ENCODE peak calls at places on chromosomes 1 and 21, in six cellular contexts. D is right lobe of liver; J is MM.1S; S is psoas muscle; C is CD4-positive, alpha-beta memory T cell; M is colonic mucosa. B is an unnamed sample. For H3K4me1, the result is how much of the 10 kb centered on the place peaks cover.

GRCh38 chr1:92762355-92762754 is 22.6 kb downstream of the EVI5 start:
- DNase-seq in D (no peak), J (no peak), S (no peak), C (no peak), M (no peak), B (no peak)

GRCh38 chr1:223175032-223175431 is 32.0 kb upstream of the TLR5 start:
- DNase-seq in D (peak), J (no peak), S (no peak), C (no peak), M (no peak), B (no peak)

GRCh38 chr1:178344513-178345077 is 152.2 kb downstream of the CLEC20A start:
- DNase-seq in D (no peak), J (peak), S (no peak), C (no peak), M (peak), B (no peak)

GRCh38 chr1:21904725-21905520 is 32.2 kb downstream of the HSPG2 start:
- DNase-seq in D (no peak), J (no peak), S (peak), C (no peak), M (peak), B (no peak)

GRCh38 chr21:20627594-20627993 is 370.6 kb upstream of the NCAM2 start:
- DNase-seq in D (no peak), J (no peak), S (no peak), C (no peak), M (no peak), B (no peak)

GRCh38 chr1:172732427-172732826 is 73.5 kb downstream of the FASLG start:
- DNase-seq in D (no peak), J (no peak), S (no peak), C (no peak), M (no peak), B (no peak)

GRCh38 chr1:59445040-59445439 is 148.1 kb downstream of the FGGY start:
- DNase-seq in D (no peak), J (no peak), S (peak), C (no peak), M (no peak), B (no peak)

GRCh38 chr1:12518956-12519707 is 98.9 kb downstream of the DHRS3 start:
- DNase-seq in D (no peak), J (no peak), S (peak), C (no peak), M (peak), B (no peak)

GRCh38 chr1:1001631-1002300 is 1.9 kb upstream of the HES4 start:
- DNase-seq in D (peak), J (no peak), S (peak), C (peak), M (peak), B (peak)

GRCh38 chr1:61274979-61275378 is 192.6 kb downstream of the NFIA start:
- DNase-seq in D (no peak), J (no peak), S (no peak), C (no peak), M (no peak), B (no peak)
- H3K27ac ChIP-seq in D (no peak), J (no peak), S (peak), C (no peak), M (no peak), B (no peak)

GRCh38 chr1:200895448-200895799 is 724 bp downstream of the INAVA start:
- DNase-seq in D (no peak), J (no peak), S (no peak), C (no peak), M (no peak), B (no peak)

GRCh38 chr1:200896571-200897187 is 2.0 kb downstream of the INAVA start:
- DNase-seq in D (peak), J (no peak), S (no peak), C (no peak), M (peak), B (no peak)

GRCh38 chr1:200894712-200895447 is at the start of gene INAVA:
- DNase-seq in D (no peak), J (no peak), S (no peak), C (no peak), M (peak), B (no peak)

GRCh38 chr1:200897188-200897710 is 2.5 kb downstream of the INAVA start:
- DNase-seq in D (no peak), J (no peak), S (no peak), C (no peak), M (no peak), B (no peak)

GRCh38 chr1:200895801-200896570 is 1.3 kb downstream of the INAVA start:
- DNase-seq in D (no peak), J (no peak), S (no peak), C (no peak), M (no peak), B (no peak)
- H3K4me1 ChIP-seq in D (under half), J (under half), S (under half), C (under half), M (under half), B (under half)

GRCh38 chr1:113040718-113041412 is 32.1 kb upstream of the LRIG2 start:
- DNase-seq in D (no peak), J (no peak), S (no peak), C (no peak), M (no peak), B (no peak)

GRCh38 chr1:113040041-113040440 is 33.0 kb upstream of the LRIG2 start:
- DNase-seq in D (no peak), J (no peak), S (no peak), C (no peak), M (no peak), B (no peak)

GRCh38 chr1:113035086-113035485 is 37.9 kb upstream of the LRIG2 start:
- DNase-seq in D (no peak), J (no peak), S (no peak), C (no peak), M (no peak), B (no peak)

GRCh38 chr1:113041569-113042335 is 31.2 kb upstream of the LRIG2 start:
- DNase-seq in D (no peak), J (no peak), S (no peak), C (no peak), M (no peak), B (no peak)

DNA sequence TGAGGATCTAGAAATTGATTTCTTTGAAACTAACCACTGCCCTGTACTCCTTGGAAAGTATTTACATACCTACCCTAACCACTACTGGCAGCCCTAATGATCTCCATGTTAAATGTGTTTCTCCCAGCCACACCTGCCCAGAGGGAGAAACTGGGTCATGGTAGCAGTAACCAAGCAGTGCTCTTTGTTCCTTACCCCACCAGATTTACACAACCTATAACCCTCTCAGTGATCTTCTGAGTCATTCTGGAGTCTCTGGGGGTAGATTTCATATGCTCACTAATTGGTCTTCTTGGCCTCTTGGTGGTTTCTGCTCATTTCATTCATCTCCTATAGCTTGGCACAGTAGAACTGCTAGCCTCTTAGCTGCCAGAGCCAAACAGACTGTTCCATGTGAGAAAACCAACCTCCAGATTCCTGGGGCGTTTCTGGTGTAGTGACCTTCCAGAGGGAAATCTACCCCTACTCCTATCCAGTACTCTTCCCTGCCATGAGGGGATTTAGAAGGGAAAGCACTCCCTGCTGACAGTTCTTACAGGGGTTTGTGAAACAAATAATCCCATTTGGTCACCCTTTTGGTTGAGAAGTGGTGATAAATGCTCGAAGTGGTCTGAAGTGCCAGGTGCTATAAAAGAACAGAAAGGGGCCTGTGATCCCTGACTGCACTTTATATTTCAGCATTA is 36.2 kb upstream of the LRIG2 start:
- DNase-seq in D (no peak), J (no peak), S (no peak), C (no peak), M (no peak), B (no peak)
- H3K27ac ChIP-seq in D (no peak), J (no peak), S (no peak), C (no peak), M (no peak), B (no peak)

GRCh38 chr1:156900896-156901589 is 7.5 kb downstream of the PEAR1 start:
- DNase-seq in D (peak), J (no peak), S (peak), C (no peak), M (no peak), B (no peak)
- H3K4me1 ChIP-seq in D (under half), J (under half), S (under half), C (under half), M (under half), B (under half)

GRCh38 chr1:183807549-183808168 is 2.7 kb downstream of the RGL1 start:
- DNase-seq in D (no peak), J (peak), S (no peak), C (no peak), M (no peak), B (no peak)

GRCh38 chr1:183806086-183806485 is 1.2 kb downstream of the RGL1 start:
- DNase-seq in D (no peak), J (peak), S (no peak), C (no peak), M (no peak), B (no peak)

GRCh38 chr1:183804382-183804781 is 538 bp upstream of the RGL1 start:
- DNase-seq in D (no peak), J (no peak), S (no peak), C (no peak), M (no peak), B (no peak)

GRCh38 chr1:183806650-183807049 is 1.7 kb downstream of the RGL1 start:
- DNase-seq in D (no peak), J (peak), S (no peak), C (no peak), M (no peak), B (no peak)

DNA sequence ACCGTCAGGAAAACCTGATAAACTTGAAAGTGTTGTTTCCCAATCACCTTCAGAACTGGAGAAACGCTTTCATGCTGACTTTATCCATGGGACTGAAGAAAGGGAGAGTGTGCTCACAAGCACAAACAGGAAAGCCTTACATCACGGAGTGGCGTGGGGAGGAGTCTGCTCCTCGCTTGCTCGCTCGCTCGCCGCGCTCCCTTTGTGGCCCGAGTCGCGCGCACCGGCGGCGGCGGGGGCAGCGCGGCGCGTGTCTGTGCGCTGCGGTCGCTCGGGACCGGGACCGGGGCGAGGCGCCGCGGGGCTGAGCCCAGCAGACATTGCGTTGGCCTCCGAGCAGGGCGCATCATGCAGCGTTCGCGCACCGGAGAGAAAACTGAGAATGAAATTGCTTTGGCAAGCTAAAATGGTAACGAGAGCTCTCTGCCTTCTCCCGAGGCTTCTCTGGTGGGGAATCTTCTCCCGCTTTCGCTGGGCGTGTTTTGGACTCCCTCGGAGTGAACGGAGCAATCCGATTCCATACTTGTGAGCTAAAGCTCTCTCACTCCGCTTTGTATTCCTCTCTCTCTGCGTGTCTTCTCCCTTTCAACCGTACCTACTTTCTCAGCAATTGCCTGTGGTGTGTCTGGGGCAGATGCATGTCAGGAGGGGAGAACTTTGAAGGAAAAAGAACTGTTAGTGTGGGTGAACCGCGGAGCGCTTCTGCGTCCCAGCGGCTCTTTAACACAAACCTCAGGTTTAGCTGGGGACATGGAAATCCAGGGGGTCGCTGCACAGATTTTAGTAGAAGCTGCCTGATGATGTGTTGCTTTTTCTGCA is at the start of gene RGL1:
- DNase-seq in D (peak), J (peak), S (peak), C (peak), M (peak), B (peak)
- H3K27ac ChIP-seq in D (peak), J (peak), S (peak), C (no peak), M (peak), B (no peak)

DNA sequence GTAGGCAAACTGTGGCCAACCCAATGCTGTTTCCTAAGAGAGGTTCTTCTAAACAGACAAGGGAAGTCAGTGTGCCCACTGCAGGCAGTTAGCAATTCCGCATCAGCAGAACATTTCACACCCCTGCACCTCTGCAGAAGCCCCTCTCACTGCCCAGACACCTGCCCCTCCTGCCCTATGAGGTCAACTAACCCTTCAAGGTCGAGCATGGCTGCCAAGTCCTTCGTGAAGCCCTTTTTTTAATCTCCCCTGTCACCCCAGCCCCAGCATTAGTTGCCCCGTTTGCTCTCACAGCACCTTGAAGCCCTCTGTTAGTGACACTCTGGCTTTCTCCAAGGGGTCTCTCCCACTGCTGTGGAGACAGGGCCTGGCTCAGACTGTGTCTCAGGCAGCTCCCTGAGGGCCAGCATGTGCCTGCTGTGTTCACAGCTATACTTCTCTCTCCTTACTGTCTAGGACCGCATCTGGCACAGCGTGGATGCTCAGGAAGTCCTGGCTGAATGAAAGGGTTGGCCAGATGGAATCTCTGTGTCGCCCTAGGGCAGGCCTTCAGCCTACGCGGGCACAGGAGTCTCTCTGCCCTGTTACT is 20.0 kb downstream of the SLC2A1 start:
- DNase-seq in D (peak), J (no peak), S (peak), C (no peak), M (no peak), B (no peak)
- H3K4me1 ChIP-seq in D (under half), J (under half), S (under half), C (half or more), M (half or more), B (half or more)

GRCh38 chr1:152071123-152071522 is 17.7 kb downstream of the TCHHL1 start:
- DNase-seq in D (no peak), J (no peak), S (no peak), C (no peak), M (no peak), B (no peak)

GRCh38 chr1:152067929-152068328 is 20.9 kb downstream of the TCHHL1 start:
- DNase-seq in D (no peak), J (no peak), S (no peak), C (no peak), M (no peak), B (no peak)

GRCh38 chr1:152067150-152067549 is 21.7 kb downstream of the TCHHL1 start:
- DNase-seq in D (no peak), J (no peak), S (no peak), C (no peak), M (no peak), B (no peak)

GRCh38 chr1:152072311-152072710 is 16.6 kb downstream of the TCHHL1 start:
- DNase-seq in D (no peak), J (no peak), S (no peak), C (no peak), M (no peak), B (no peak)
- H3K27ac ChIP-seq in D (no peak), J (no peak), S (no peak), C (no peak), M (no peak), B (no peak)

DNA sequence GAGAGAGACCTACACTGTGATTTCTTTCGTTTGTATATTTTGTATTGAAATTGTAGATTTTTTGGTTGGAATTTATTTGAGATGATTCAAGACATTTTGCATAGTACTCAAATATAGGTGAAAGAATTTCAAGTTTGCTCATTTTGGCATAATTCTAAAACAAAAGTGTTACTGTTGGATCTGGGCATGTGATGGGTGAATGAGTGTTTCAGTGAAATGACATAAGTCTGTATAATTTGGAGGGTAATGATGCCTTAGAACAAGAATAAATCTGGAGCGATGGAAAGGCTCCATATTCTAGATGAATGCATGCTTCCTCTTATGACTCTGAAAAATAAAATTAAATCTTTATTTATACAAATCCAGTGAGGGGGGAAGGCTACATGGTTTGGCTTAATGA is 41.0 kb downstream of the NFIA start:
- DNase-seq in D (no peak), J (no peak), S (no peak), C (no peak), M (no peak), B (no peak)
- H3K4me1 ChIP-seq in D (half or more), J (under half), S (half or more), C (under half), M (under half), B (under half)

GRCh38 chr21:14058566-14058965 is 152.2 kb downstream of the LIPI start:
- DNase-seq in D (peak), J (no peak), S (no peak), C (no peak), M (no peak), B (no peak)

GRCh38 chr21:14070049-14070893 is 140.5 kb downstream of the LIPI start:
- DNase-seq in D (no peak), J (no peak), S (no peak), C (no peak), M (no peak), B (no peak)

GRCh38 chr21:14064296-14064645 is 146.5 kb downstream of the LIPI start:
- DNase-seq in D (no peak), J (no peak), S (no peak), C (no peak), M (no peak), B (no peak)
- H3K27ac ChIP-seq in D (no peak), J (no peak), S (no peak), C (no peak), M (no peak), B (no peak)